ENCODE peak calls at places on chromosome 7, in four cellular contexts. Y, G, R and N are unnamed samples.

GRCh38 chr7:134996097-134996550 is 9.8 kb downstream of the AGBL3 start:
- DNase-seq in Y (no peak), G (no peak), R (no peak), N (no peak)

GRCh38 chr7:93461350-93461749 is 113.2 kb downstream of the CALCR start:
- DNase-seq in Y (peak), G (no peak), R (no peak), N (peak)

GRCh38 chr7:41573881-41574280 is 129.0 kb downstream of the INHBA start:
- DNase-seq in Y (no peak), G (no peak), R (peak), N (no peak)

GRCh38 chr7:148485618-148486017 is 104.9 kb upstream of the C7orf33 start:
- DNase-seq in Y (peak), G (no peak), R (no peak), N (peak)

GRCh38 chr7:120873367-120873766 is 15.4 kb upstream of the TSPAN12 start:
- DNase-seq in Y (no peak), G (no peak), R (no peak), N (no peak)

GRCh38 chr7:98878365-98879197 is at the start of gene TRRAP:
- DNase-seq in Y (peak), G (peak), R (no peak), N (peak)

GRCh38 chr7:46554688-46555422 is 633.8 kb upstream of the IGFBP3 start:
- DNase-seq in Y (no peak), G (no peak), R (no peak), N (no peak)

GRCh38 chr7:43926193-43927043 is at the start of gene UBE2D4:
- DNase-seq in Y (peak), G (peak), R (no peak), N (peak)

GRCh38 chr7:24510781-24511180 is 62.5 kb upstream of the PALS2 start:
- DNase-seq in Y (no peak), G (no peak), R (no peak), N (no peak)

GRCh38 chr7:40223451-40224112 is 88.8 kb downstream of the SUGCT start:
- DNase-seq in Y (no peak), G (no peak), R (no peak), N (no peak)

GRCh38 chr7:158404031-158404761 is 183.4 kb downstream of the PTPRN2 start:
- DNase-seq in Y (no peak), G (no peak), R (no peak), N (no peak)

GRCh38 chr7:136523581-136523980 is 344.9 kb upstream of the CHRM2 start:
- DNase-seq in Y (no peak), G (no peak), R (no peak), N (no peak)

GRCh38 chr7:133484135-133484534 is 231.3 kb downstream of the EXOC4 start:
- DNase-seq in Y (no peak), G (no peak), R (no peak), N (no peak)

GRCh38 chr7:21624320-21624719 is 81.5 kb downstream of the DNAH11 start:
- DNase-seq in Y (no peak), G (no peak), R (no peak), N (no peak)

GRCh38 chr7:30799206-30799975 is 28.2 kb downstream of the MINDY4 start:
- DNase-seq in Y (no peak), G (peak), R (no peak), N (no peak)

GRCh38 chr7:30752979-30753378 is 1.0 kb downstream of the INMT start:
- DNase-seq in Y (no peak), G (peak), R (no peak), N (no peak)

GRCh38 chr7:20241491-20242261 is 24.5 kb upstream of the MACC1 start:
- DNase-seq in Y (no peak), G (no peak), R (no peak), N (no peak)

GRCh38 chr7:80826520-80827237 is 92.2 kb downstream of the SEMA3C start:
- DNase-seq in Y (no peak), G (no peak), R (no peak), N (no peak)

GRCh38 chr7:112001089-112001826 is 204.9 kb downstream of the DOCK4 start:
- DNase-seq in Y (peak), G (no peak), R (no peak), N (peak)

GRCh38 chr7:74479066-74479781 is 25.5 kb downstream of the GTF2IRD1 start:
- DNase-seq in Y (peak), G (peak), R (no peak), N (no peak)

GRCh38 chr7:92508949-92509348 is 19.4 kb downstream of the PEX1 start:
- DNase-seq in Y (no peak), G (no peak), R (no peak), N (no peak)

GRCh38 chr7:113209449-113210203 is 91.3 kb upstream of the SMIM30 start:
- DNase-seq in Y (no peak), G (no peak), R (no peak), N (no peak)

GRCh38 chr7:7641129-7641663 is 644 bp downstream of the UMAD1 start:
- DNase-seq in Y (no peak), G (no peak), R (peak), N (no peak)

GRCh38 chr7:96218844-96219243 is 103.1 kb downstream of the SLC25A13 start:
- DNase-seq in Y (no peak), G (no peak), R (no peak), N (no peak)

GRCh38 chr7:6171532-6172330 is 100.7 kb downstream of the CYTH3 start:
- DNase-seq in Y (no peak), G (no peak), R (no peak), N (no peak)

GRCh38 chr7:1455241-1455939 is 3.9 kb downstream of the MICALL2 start:
- DNase-seq in Y (no peak), G (peak), R (no peak), N (no peak)

GRCh38 chr7:44293561-44294324 is 31.7 kb downstream of the CAMK2B start:
- DNase-seq in Y (no peak), G (no peak), R (no peak), N (no peak)

GRCh38 chr7:98240961-98241673 is 10.9 kb downstream of the TECPR1 start:
- DNase-seq in Y (peak), G (peak), R (no peak), N (peak)

GRCh38 chr7:139043823-139044812 is 8.3 kb upstream of the ZC3HAV1L start:
- DNase-seq in Y (no peak), G (no peak), R (no peak), N (no peak)

GRCh38 chr7:76044375-76044774 is 3.4 kb downstream of the STYXL1 start:
- DNase-seq in Y (no peak), G (no peak), R (no peak), N (no peak)

GRCh38 chr7:27608776-27609495 is 53.7 kb downstream of the HIBADH start:
- DNase-seq in Y (no peak), G (no peak), R (no peak), N (no peak)

GRCh38 chr7:16669581-16669980 is 23.6 kb downstream of the BZW2 start:
- DNase-seq in Y (no peak), G (no peak), R (no peak), N (no peak)

GRCh38 chr7:29177963-29178612 is 16.5 kb upstream of the CHN2 start:
- DNase-seq in Y (peak), G (peak), R (peak), N (peak)

GRCh38 chr7:95011156-95011928 is 103.9 kb downstream of the PPP1R9A start:
- DNase-seq in Y (no peak), G (no peak), R (no peak), N (no peak)

GRCh38 chr7:102085223-102085772 is 201.4 kb upstream of the SH2B2 start:
- DNase-seq in Y (no peak), G (no peak), R (no peak), N (no peak)

GRCh38 chr7:159031135-159031701 is 113.4 kb downstream of the VIPR2 start:
- DNase-seq in Y (no peak), G (peak), R (no peak), N (no peak)